ENCODE peak calls at places on chromosomes 2 and 18, in six cellular contexts. One of them, this sample, is unnamed.

GRCh38 chr2:64832926-64833325 is 156.3 kb upstream of the SLC1A4 start:
- DNase-seq in NCI-H1417: no peak
- DNase-seq in NCI-H345: no peak
- DNase-seq in T-helper 17 cell: no peak
- DNase-seq in psoas muscle: no peak
- DNase-seq in body of pancreas: no peak
- DNase-seq in this sample: no peak

GRCh38 chr2:186274936-186275575 is 211.0 kb upstream of the ZC3H15 start:
- DNase-seq in NCI-H1417: no peak
- DNase-seq in NCI-H345: no peak
- DNase-seq in T-helper 17 cell: no peak
- DNase-seq in psoas muscle: no peak
- DNase-seq in body of pancreas: no peak
- DNase-seq in this sample: peak; percentile 44

GRCh38 chr18:58231930-58232329 is 187.9 kb downstream of the NEDD4L start:
- DNase-seq in NCI-H1417: no peak
- DNase-seq in NCI-H345: no peak
- DNase-seq in T-helper 17 cell: no peak
- DNase-seq in psoas muscle: no peak
- DNase-seq in body of pancreas: peak; percentile 62
- DNase-seq in this sample: no peak

GRCh38 chr18:5721924-5722323 is 173.4 kb downstream of the TMEM200C start:
- DNase-seq in NCI-H1417: no peak
- DNase-seq in NCI-H345: no peak
- DNase-seq in T-helper 17 cell: no peak
- DNase-seq in psoas muscle: no peak
- DNase-seq in body of pancreas: no peak
- DNase-seq in this sample: no peak

GRCh38 chr2:239959059-239959971 is 65.8 kb downstream of the NDUFA10 start:
- DNase-seq in NCI-H1417: no peak
- DNase-seq in NCI-H345: no peak
- DNase-seq in T-helper 17 cell: no peak
- DNase-seq in psoas muscle: no peak
- DNase-seq in body of pancreas: no peak
- DNase-seq in this sample: peak; percentile 22

GRCh38 chr18:70107037-70107436 is 98.5 kb downstream of the RTTN start:
- DNase-seq in NCI-H1417: no peak
- DNase-seq in NCI-H345: no peak
- DNase-seq in T-helper 17 cell: no peak
- DNase-seq in psoas muscle: no peak
- DNase-seq in body of pancreas: no peak
- DNase-seq in this sample: peak; percentile 22

GRCh38 chr2:96116879-96117533 is 635 bp upstream of the ADRA2B start:
- DNase-seq in NCI-H1417: peak; percentile 45
- DNase-seq in NCI-H345: peak; percentile 59
- DNase-seq in T-helper 17 cell: peak; percentile 64
- DNase-seq in psoas muscle: peak; percentile 55
- DNase-seq in body of pancreas: peak; percentile 31
- DNase-seq in this sample: peak; percentile 14

GRCh38 chr2:220753486-220753885 is 818.6 kb downstream of the EPHA4 start:
- DNase-seq in NCI-H1417: no peak
- DNase-seq in NCI-H345: no peak
- DNase-seq in T-helper 17 cell: no peak
- DNase-seq in psoas muscle: no peak
- DNase-seq in body of pancreas: no peak
- DNase-seq in this sample: peak; percentile 1

GRCh38 chr2:42756956-42757513 is 6.9 kb downstream of the OXER1 start:
- DNase-seq in NCI-H1417: no peak
- DNase-seq in NCI-H345: no peak
- DNase-seq in T-helper 17 cell: no peak
- DNase-seq in psoas muscle: no peak
- DNase-seq in body of pancreas: no peak
- DNase-seq in this sample: no peak

GRCh38 chr2:96493072-96493471 is 12.1 kb downstream of the NEURL3 start:
- DNase-seq in NCI-H1417: no peak
- DNase-seq in NCI-H345: no peak
- DNase-seq in T-helper 17 cell: no peak
- DNase-seq in psoas muscle: no peak
- DNase-seq in body of pancreas: no peak
- DNase-seq in this sample: no peak

GRCh38 chr2:170817999-170818293 is 1.3 kb downstream of the GAD1 start:
- DNase-seq in NCI-H1417: peak; percentile 28
- DNase-seq in NCI-H345: no peak
- DNase-seq in T-helper 17 cell: no peak
- DNase-seq in psoas muscle: no peak
- DNase-seq in body of pancreas: no peak
- DNase-seq in this sample: no peak

GRCh38 chr18:66587430-66587829 is 16.5 kb downstream of the CDH19 start:
- DNase-seq in NCI-H1417: no peak
- DNase-seq in NCI-H345: no peak
- DNase-seq in T-helper 17 cell: no peak
- DNase-seq in psoas muscle: no peak
- DNase-seq in body of pancreas: no peak
- DNase-seq in this sample: no peak

GRCh38 chr2:24076849-24077534 is 866 bp upstream of the SF3B6 start:
- DNase-seq in NCI-H1417: no peak
- DNase-seq in NCI-H345: peak; percentile 53
- DNase-seq in T-helper 17 cell: no peak
- DNase-seq in psoas muscle: no peak
- DNase-seq in body of pancreas: no peak
- DNase-seq in this sample: peak; percentile 15

GRCh38 chr2:239811806-239812560 is 213.2 kb downstream of the NDUFA10 start:
- DNase-seq in NCI-H1417: no peak
- DNase-seq in NCI-H345: no peak
- DNase-seq in T-helper 17 cell: no peak
- DNase-seq in psoas muscle: no peak
- DNase-seq in body of pancreas: no peak
- DNase-seq in this sample: no peak

GRCh38 chr2:127733816-127734537 is 32.7 kb downstream of the SFT2D3 start:
- DNase-seq in NCI-H1417: no peak
- DNase-seq in NCI-H345: no peak
- DNase-seq in T-helper 17 cell: no peak
- DNase-seq in psoas muscle: no peak
- DNase-seq in body of pancreas: no peak
- DNase-seq in this sample: peak; percentile 56

GRCh38 chr2:160747771-160748170 is 254.2 kb upstream of the RBMS1 start:
- DNase-seq in NCI-H1417: no peak
- DNase-seq in NCI-H345: no peak
- DNase-seq in T-helper 17 cell: no peak
- DNase-seq in psoas muscle: no peak
- DNase-seq in body of pancreas: no peak
- DNase-seq in this sample: peak; percentile 68

GRCh38 chr2:128506127-128506526 is 187.5 kb upstream of the HS6ST1 start:
- DNase-seq in NCI-H1417: no peak
- DNase-seq in NCI-H345: no peak
- DNase-seq in T-helper 17 cell: no peak
- DNase-seq in psoas muscle: no peak
- DNase-seq in body of pancreas: no peak
- DNase-seq in this sample: no peak

GRCh38 chr2:68799138-68799537 is 64.5 kb downstream of the ARHGAP25 start:
- DNase-seq in NCI-H1417: peak; percentile 82
- DNase-seq in NCI-H345: peak; percentile 81
- DNase-seq in T-helper 17 cell: no peak
- DNase-seq in psoas muscle: no peak
- DNase-seq in body of pancreas: no peak
- DNase-seq in this sample: no peak

GRCh38 chr2:47251404-47251675 is 96.2 kb upstream of the STPG4 start:
- DNase-seq in NCI-H1417: no peak
- DNase-seq in NCI-H345: no peak
- DNase-seq in T-helper 17 cell: no peak
- DNase-seq in psoas muscle: no peak
- DNase-seq in body of pancreas: no peak
- DNase-seq in this sample: no peak